ENCODE peak calls at places on chromosomes 5 and 9, in seven cellular contexts. Z is ascending aorta; F is NCI-H2081; P is GM19239; O is T-cell; T is endodermal cell; N is activated T-helper 9 cell treated with anti-CD3 and anti-CD28 coated beads, Interleukin-2, amount 50 U/mL, for 16 hours. J is an unnamed sample.

GRCh38 chr5:180338001-180338707 is 15.0 kb downstream of the GFPT2 start:
- DNase-seq in Z (no peak), F (no peak), P (no peak), O (no peak), T (no peak), N (no peak), J (no peak)

GRCh38 chr9:90300901-90301688 is 341.5 kb downstream of the DIRAS2 start:
- DNase-seq in Z (no peak), F (peak), P (no peak), O (no peak), T (no peak), N (no peak), J (no peak)

GRCh38 chr9:109035684-109036423 is 22.6 kb upstream of the CTNNAL1 start:
- DNase-seq in Z (no peak), F (no peak), P (no peak), O (no peak), T (no peak), N (no peak), J (no peak)

GRCh38 chr9:124390812-124391658 is 24.2 kb downstream of the PSMB7 start:
- DNase-seq in Z (no peak), F (no peak), P (no peak), O (no peak), T (no peak), N (no peak), J (no peak)

GRCh38 chr9:4796988-4797956 is 4.5 kb downstream of the RCL1 start:
- DNase-seq in Z (no peak), F (peak), P (no peak), O (no peak), T (peak), N (no peak), J (peak)

GRCh38 chr9:85884236-85884635 is 56.7 kb upstream of the NAA35 start:
- DNase-seq in Z (no peak), F (no peak), P (no peak), O (no peak), T (no peak), N (no peak), J (no peak)

GRCh38 chr5:139138109-139138508 is 60.1 kb downstream of the SIL1 start:
- DNase-seq in Z (no peak), F (no peak), P (no peak), O (no peak), T (no peak), N (no peak), J (no peak)

GRCh38 chr9:72931897-72932296 is 21.0 kb downstream of the ALDH1A1 start:
- DNase-seq in Z (no peak), F (no peak), P (no peak), O (no peak), T (no peak), N (no peak), J (no peak)

GRCh38 chr9:32577316-32577715 is 4.4 kb upstream of the NDUFB6 start:
- DNase-seq in Z (no peak), F (no peak), P (no peak), O (no peak), T (no peak), N (no peak), J (peak)

GRCh38 chr9:93266521-93267001 is 82.6 kb downstream of the WNK2 start:
- DNase-seq in Z (no peak), F (no peak), P (peak), O (no peak), T (no peak), N (no peak), J (peak)

GRCh38 chr9:89711866-89712265 is 107.1 kb downstream of the GADD45G start:
- DNase-seq in Z (no peak), F (no peak), P (no peak), O (no peak), T (peak), N (no peak), J (no peak)

GRCh38 chr5:36552626-36553393 is 53.6 kb upstream of the SLC1A3 start:
- DNase-seq in Z (no peak), F (no peak), P (no peak), O (no peak), T (peak), N (no peak), J (no peak)

GRCh38 chr5:96699186-96699820 is 37.1 kb downstream of the CAST start:
- DNase-seq in Z (no peak), F (no peak), P (no peak), O (no peak), T (peak), N (no peak), J (no peak)

GRCh38 chr5:20972419-20972925 is 984.5 kb upstream of the CDH18 start:
- DNase-seq in Z (no peak), F (peak), P (no peak), O (no peak), T (peak), N (no peak), J (peak)

GRCh38 chr5:83125560-83125959 is 48.2 kb downstream of the XRCC4 start:
- DNase-seq in Z (no peak), F (no peak), P (no peak), O (no peak), T (no peak), N (no peak), J (no peak)

GRCh38 chr5:125326114-125326513 is 579.7 kb upstream of the ZNF608 start:
- DNase-seq in Z (no peak), F (peak), P (no peak), O (no peak), T (no peak), N (no peak), J (no peak)

J was measured in MM.1S.